ENCODE peak calls at places on chromosomes 11 and 22, in ten cellular contexts. N is HEK293T; L is NCI-H1092 treated with DMSO at 0.1 percent for 48 hours; U is stimulated activated CD4-positive, alpha-beta T cell treated with anti-CD3 and anti-CD28 coated beads, Interleukin-1b, Interleukin-23, amount 100 ng/mL, for 48 hours; Y is NCI-H748 treated with DMSO at 0.1 percent for 48 hours; C is AG20443; R is Karpas-422; A is activated naive CD4-positive, alpha-beta T cell; K is GM20000; J is AG09319. D is an unnamed sample.

GRCh38 chr11:83249972-83250593 is 36.1 kb downstream of the CCDC90B start:
- DNase-seq in N (peak), L (peak), U (no peak), Y (peak), C (peak), R (peak), A (no peak), K (peak), J (no peak), D (no peak)

GRCh38 chr11:74533421-74533820 is 39.9 kb upstream of the LIPT2 start:
- DNase-seq in N (no peak), L (no peak), U (no peak), Y (no peak), C (no peak), R (no peak), A (no peak), K (no peak), J (no peak), D (no peak)

GRCh38 chr11:67071420-67072284 is 15.0 kb downstream of the RHOD start:
- DNase-seq in N (peak), L (peak), U (peak), Y (peak), C (peak), R (peak), A (peak), K (peak), J (no peak), D (peak)

GRCh38 chr11:67437082-67437821 is at the start of gene PTPRCAP:
- DNase-seq in N (no peak), L (no peak), U (peak), Y (no peak), C (no peak), R (peak), A (no peak), K (peak), J (no peak), D (peak)

GRCh38 chr11:10858505-10859360 is 880 bp upstream of the ZBED5 start:
- DNase-seq in N (peak), L (peak), U (no peak), Y (no peak), C (peak), R (peak), A (peak), K (peak), J (no peak), D (no peak)

GRCh38 chr11:76577199-76577920 is 93.2 kb downstream of the LRRC32 start:
- DNase-seq in N (no peak), L (no peak), U (no peak), Y (no peak), C (peak), R (no peak), A (no peak), K (no peak), J (no peak), D (no peak)

GRCh38 chr11:27754035-27755017 is 54.1 kb upstream of the BDNF start:
- DNase-seq in N (no peak), L (no peak), U (no peak), Y (no peak), C (peak), R (peak), A (no peak), K (no peak), J (no peak), D (no peak)

GRCh38 chr22:37309221-37310074 is 27.1 kb downstream of the CYTH4 start:
- DNase-seq in N (no peak), L (no peak), U (peak), Y (no peak), C (no peak), R (no peak), A (no peak), K (peak), J (no peak), D (peak)

GRCh38 chr11:67631427-67631826 is 1.7 kb upstream of the NUDT8 start:
- DNase-seq in N (no peak), L (no peak), U (no peak), Y (no peak), C (no peak), R (no peak), A (no peak), K (no peak), J (no peak), D (no peak)

GRCh38 chr22:22720724-22721261 is 76.4 kb downstream of the GGTLC2 start:
- DNase-seq in N (no peak), L (no peak), U (no peak), Y (no peak), C (no peak), R (peak), A (no peak), K (peak), J (no peak), D (no peak)